ENCODE peak calls at places on chromosomes 7 and 10, in seven cellular contexts. V is cardiac muscle cell; G is ovary; O is CD8-positive, alpha-beta T cell; T is IMR-90; J is CD8-positive, alpha-beta memory T cell; L is upper lobe of left lung. U is an unnamed sample.

GRCh38 chr10:7054915-7055314 is 355.9 kb downstream of the SFMBT2 start:
- DNase-seq in V (peak; percentile 7), G (no peak), O (no peak), T (peak; percentile 24), J (no peak), L (no peak), U (no peak)

GRCh38 chr7:30470163-30470770 is 8.3 kb downstream of the NOD1 start:
- DNase-seq in V (peak; percentile 68), G (peak; percentile 65), O (no peak), T (peak; percentile 65), J (no peak), L (peak; percentile 72), U (no peak)

GRCh38 chr7:45073031-45073842 is 15.5 kb downstream of the NACAD start:
- DNase-seq in V (no peak), G (no peak), O (no peak), T (no peak), J (no peak), L (no peak), U (no peak)

GRCh38 chr10:3129581-3130340 is 42.8 kb downstream of the PITRM1 start:
- DNase-seq in V (no peak), G (no peak), O (no peak), T (no peak), J (no peak), L (no peak), U (no peak)

GRCh38 chr7:144470052-144470451 is 66.6 kb upstream of the NOBOX start:
- DNase-seq in V (no peak), G (no peak), O (no peak), T (no peak), J (no peak), L (no peak), U (no peak)

GRCh38 chr7:43639858-43640491 is 57.1 kb downstream of the STK17A start:
- DNase-seq in V (peak; percentile 17), G (peak; percentile 68), O (no peak), T (peak; percentile 75), J (no peak), L (peak; percentile 64), U (no peak)

GRCh38 chr7:84510501-84510900 is 315.9 kb upstream of the SEMA3A start:
- DNase-seq in V (no peak), G (no peak), O (no peak), T (peak; percentile 78), J (no peak), L (no peak), U (no peak)

GRCh38 chr7:25069900-25070443 is 55.1 kb downstream of the CYCS start:
- DNase-seq in V (peak; percentile 80), G (peak; percentile 45), O (no peak), T (peak; percentile 88), J (peak; percentile 31), L (peak; percentile 42), U (peak; percentile 76)

GRCh38 chr10:70175516-70175915 is 5.2 kb upstream of the SAR1A start:
- DNase-seq in V (no peak), G (no peak), O (no peak), T (no peak), J (no peak), L (no peak), U (no peak)

GRCh38 chr10:104824378-104825006 is 183.4 kb downstream of the SORCS3 start:
- DNase-seq in V (peak; percentile 73), G (peak; percentile 17), O (no peak), T (no peak), J (no peak), L (peak; percentile 21), U (peak; percentile 9)

GRCh38 chr10:37535459-37536246 is 321.8 kb downstream of the ZNF248 start:
- DNase-seq in V (no peak), G (no peak), O (no peak), T (no peak), J (no peak), L (no peak), U (no peak)

GRCh38 chr7:31747553-31747952 is 60.5 kb downstream of the PPP1R17 start:
- DNase-seq in V (no peak), G (no peak), O (no peak), T (no peak), J (no peak), L (no peak), U (no peak)

GRCh38 chr10:129097776-129098175 is 369.3 kb upstream of the MGMT start:
- DNase-seq in V (no peak), G (no peak), O (no peak), T (no peak), J (no peak), L (peak; percentile 3), U (no peak)

GRCh38 chr10:52662255-52662654 is 110.3 kb downstream of the MBL2 start:
- DNase-seq in V (no peak), G (no peak), O (no peak), T (no peak), J (no peak), L (no peak), U (no peak)

GRCh38 chr10:72085166-72085565 is 3.2 kb downstream of the SPOCK2 start:
- DNase-seq in V (no peak), G (no peak), O (no peak), T (no peak), J (no peak), L (no peak), U (no peak)

GRCh38 chr7:100040575-100040974 is 9.0 kb upstream of the ZSCAN21 start:
- DNase-seq in V (no peak), G (no peak), O (no peak), T (no peak), J (no peak), L (no peak), U (no peak)

GRCh38 chr7:100034871-100035510 is 14.6 kb upstream of the ZSCAN21 start:
- DNase-seq in V (no peak), G (no peak), O (no peak), T (peak; percentile 98), J (no peak), L (no peak), U (no peak)

GRCh38 chr7:100038326-100038725 is 11.2 kb upstream of the ZSCAN21 start:
- DNase-seq in V (no peak), G (no peak), O (no peak), T (no peak), J (no peak), L (no peak), U (no peak)

GRCh38 chr7:100033526-100033925 is 16.0 kb upstream of the ZSCAN21 start:
- DNase-seq in V (no peak), G (no peak), O (no peak), T (no peak), J (no peak), L (no peak), U (no peak)

DNA sequence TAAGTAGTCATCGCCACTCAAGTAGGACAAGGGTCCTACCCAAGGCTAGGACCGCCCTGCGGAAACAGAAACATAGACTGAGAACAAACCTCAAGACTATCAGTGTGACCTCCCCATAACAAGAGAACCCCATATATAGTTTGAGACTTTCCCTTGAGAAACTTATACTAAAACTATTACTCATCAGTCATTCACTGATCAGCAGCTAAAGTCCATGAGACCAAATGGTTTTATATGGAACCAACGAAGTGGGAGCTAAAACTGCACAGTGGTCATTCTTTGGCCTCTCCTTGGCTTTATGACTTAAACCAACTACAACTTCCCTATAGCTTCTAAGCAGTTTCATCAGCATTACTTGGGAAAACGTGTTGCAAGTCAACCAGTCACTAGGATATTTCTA is 13.7 kb upstream of the ZSCAN21 start:
- DNase-seq in V (no peak), G (no peak), O (no peak), T (peak; percentile 25), J (no peak), L (no peak), U (no peak)
- H3K4me1 ChIP-seq in V (no peaks in the 10 kb centered on the region), G (peaks cover 3% of the 10 kb centered on the region), O (peaks cover 5% of the 10 kb centered on the region), T (peaks cover 20% of the 10 kb centered on the region), J (no peaks in the 10 kb centered on the region), L (no peaks in the 10 kb centered on the region), U (no peaks in the 10 kb centered on the region)

DNA sequence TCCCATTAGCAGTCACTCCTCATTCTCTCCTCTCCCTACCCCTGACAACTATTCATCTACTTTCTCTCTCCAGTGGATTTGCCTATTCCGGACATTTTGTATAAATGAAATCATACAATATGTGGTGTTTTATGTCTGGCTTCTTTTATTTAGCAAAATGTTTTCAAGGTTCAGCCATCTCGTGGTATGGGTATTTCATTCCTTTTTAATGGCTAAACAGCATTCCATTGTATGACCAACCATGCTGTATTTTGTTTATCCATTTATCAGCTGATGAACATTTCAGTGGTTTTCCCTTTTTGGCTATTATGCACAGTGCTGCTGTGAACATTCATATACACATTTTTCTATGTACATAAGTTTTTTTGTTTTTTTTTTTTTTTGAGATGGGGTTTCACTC is 34.9 kb downstream of the ENTPD7 start:
- DNase-seq in V (no peak), G (no peak), O (no peak), T (peak; percentile 91), J (no peak), L (no peak), U (no peak)
- H3K4me1 ChIP-seq in V (no peaks in the 10 kb centered on the region), G (no peaks in the 10 kb centered on the region), O (no peaks in the 10 kb centered on the region), T (peaks cover 15% of the 10 kb centered on the region), J (no peaks in the 10 kb centered on the region), L (no peaks in the 10 kb centered on the region), U (no peaks in the 10 kb centered on the region)

DNA sequence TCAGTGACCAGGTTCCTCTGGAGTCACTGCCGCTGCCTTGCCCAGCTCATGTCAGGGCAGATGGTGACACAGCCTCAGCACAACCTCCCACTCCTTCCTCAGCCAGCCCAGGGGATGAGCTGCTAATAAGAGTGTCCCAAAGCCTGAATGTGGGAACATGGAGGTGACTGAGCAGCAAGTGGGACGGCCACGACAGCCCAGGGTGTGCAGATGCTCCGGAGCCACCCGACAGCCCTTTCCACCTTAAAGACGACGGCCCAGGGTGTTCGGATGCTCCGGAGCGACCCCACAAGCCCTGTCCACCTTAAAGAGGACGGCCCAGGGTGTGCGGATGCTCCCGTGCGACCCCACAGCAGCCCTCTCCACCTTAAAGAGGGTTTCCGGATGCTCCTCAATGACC is 89.2 kb downstream of the DIP2C start:
- DNase-seq in V (no peak), G (no peak), O (no peak), T (no peak), J (no peak), L (no peak), U (no peak)
- H3K4me1 ChIP-seq in V (peaks cover 3% of the 10 kb centered on the region), G (peaks cover 5% of the 10 kb centered on the region), O (no peaks in the 10 kb centered on the region), T (peaks cover 45% of the 10 kb centered on the region), J (no peaks in the 10 kb centered on the region), L (peaks cover 16% of the 10 kb centered on the region), U (no peaks in the 10 kb centered on the region)

GRCh38 chr10:79158402-79159097 is 89.8 kb downstream of the ZMIZ1 start:
- DNase-seq in V (peak; percentile 61), G (no peak), O (no peak), T (no peak), J (no peak), L (no peak), U (no peak)

GRCh38 chr10:79161557-79161956 is 92.8 kb downstream of the ZMIZ1 start:
- DNase-seq in V (no peak), G (no peak), O (no peak), T (no peak), J (no peak), L (no peak), U (no peak)

GRCh38 chr10:79159141-79159619 is 90.4 kb downstream of the ZMIZ1 start:
- DNase-seq in V (no peak), G (no peak), O (no peak), T (peak; percentile 83), J (no peak), L (no peak), U (no peak)

GRCh38 chr10:79160191-79160590 is 91.4 kb downstream of the ZMIZ1 start:
- DNase-seq in V (no peak), G (no peak), O (no peak), T (no peak), J (no peak), L (no peak), U (no peak)

DNA sequence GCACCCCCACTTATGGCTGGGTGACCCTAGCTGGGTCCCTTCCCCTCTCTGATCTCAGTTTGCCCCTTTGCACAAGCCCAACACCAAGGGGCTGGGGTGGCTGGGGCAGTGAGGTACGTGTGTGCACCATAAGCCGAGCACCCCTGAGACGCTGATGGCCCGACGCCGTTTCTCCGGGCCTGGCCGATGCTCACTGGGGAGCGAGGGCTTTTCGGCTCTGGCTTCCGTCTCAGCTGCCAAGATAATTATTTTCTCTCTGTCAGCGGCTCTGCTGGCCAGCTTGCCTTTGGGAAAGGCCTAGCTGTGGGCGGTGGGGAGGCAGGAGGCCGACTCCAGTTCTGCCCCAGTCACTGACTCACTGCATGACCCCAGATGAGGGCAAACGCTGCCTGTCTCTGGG is 91.0 kb downstream of the ZMIZ1 start:
- DNase-seq in V (peak; percentile 88), G (no peak), O (no peak), T (peak; percentile 68), J (no peak), L (no peak), U (no peak)
- H3K4me1 ChIP-seq in V (peaks cover 53% of the 10 kb centered on the region), G (peaks cover 55% of the 10 kb centered on the region), O (no peaks in the 10 kb centered on the region), T (peaks cover 75% of the 10 kb centered on the region), J (no peaks in the 10 kb centered on the region), L (peaks cover 71% of the 10 kb centered on the region), U (no peaks in the 10 kb centered on the region)

U was measured in CD4-positive, CD25-positive, alpha-beta regulatory T cell.